ENCODE peak calls at places on chromosomes 2 and 18, in seven cellular contexts. D is left ventricle myocardium superior; H is endothelial cell of umbilical vein; G is activated CD4-positive, alpha-beta T cell treated with anti-CD3 and anti-CD28 coated beads for 48 hours; S is T-helper 2 cell treated with Interferon-gamma antibody and Interleukin-4, amounts not matched to agents 5 μg/mL and 100 μg/mL, for 36 hours; X is GM04504; B is GM12878. U is an unnamed sample.

GRCh38 chr2:63792523-63792922 is 49.2 kb upstream of the UGP2 start:
- DNase-seq in D (no peak), H (peak; percentile 34), G (peak; percentile 5), S (no peak), X (peak; percentile 55), B (no peak), U (no peak)

GRCh38 chr18:22113144-22113813 is 56.1 kb upstream of the GATA6 start:
- DNase-seq in D (peak; percentile 90), H (no peak), G (no peak), S (no peak), X (no peak), B (no peak), U (no peak)

GRCh38 chr2:101406867-101407266 is 19.6 kb upstream of the CREG2 start:
- DNase-seq in D (no peak), H (no peak), G (no peak), S (no peak), X (peak; percentile 78), B (no peak), U (no peak)

GRCh38 chr18:33446604-33447003 is 6.1 kb upstream of the CCDC178 start:
- DNase-seq in D (no peak), H (no peak), G (no peak), S (no peak), X (no peak), B (no peak), U (no peak)

GRCh38 chr2:180520206-180520605 is 460.2 kb upstream of the UBE2E3 start:
- DNase-seq in D (no peak), H (peak; percentile 21), G (no peak), S (no peak), X (no peak), B (no peak), U (no peak)

GRCh38 chr2:16079637-16080036 is 139.3 kb downstream of the MYCN start:
- DNase-seq in D (no peak), H (no peak), G (no peak), S (no peak), X (no peak), B (no peak), U (no peak)

GRCh38 chr2:178860551-178860950 is 53.3 kb upstream of the TTN start:
- DNase-seq in D (peak; percentile 52), H (no peak), G (no peak), S (no peak), X (no peak), B (no peak), U (no peak)

GRCh38 chr2:194383404-194383803 is 1273.6 kb upstream of the SLC39A10 start:
- DNase-seq in D (no peak), H (no peak), G (no peak), S (no peak), X (no peak), B (no peak), U (no peak)

GRCh38 chr2:101744832-101745231 is 47.3 kb downstream of the MAP4K4 start:
- DNase-seq in D (no peak), H (no peak), G (no peak), S (no peak), X (no peak), B (no peak), U (no peak)

GRCh38 chr2:46878886-46879285 is 36.7 kb downstream of the MCFD2 start:
- DNase-seq in D (peak; percentile 76), H (peak; percentile 81), G (no peak), S (no peak), X (no peak), B (no peak), U (peak; percentile 87)

GRCh38 chr18:9951022-9951859 is 37.4 kb downstream of the VAPA start:
- DNase-seq in D (no peak), H (peak; percentile 75), G (peak; percentile 30), S (no peak), X (peak; percentile 29), B (no peak), U (no peak)

GRCh38 chr2:207676827-207677354 is 34.5 kb upstream of the CCNYL1 start:
- DNase-seq in D (no peak), H (peak; percentile 89), G (no peak), S (no peak), X (no peak), B (no peak), U (no peak)

U was measured in posterior vena cava.